ENCODE peak calls at places on chromosomes 7 and 10, in four cellular contexts. T, H, E and B are unnamed samples.

GRCh38 chr10:121338206-121338991 is 259.8 kb downstream of the FGFR2 start:
- DNase-seq in E (no peak), H (no peak), T (no peak), B (no peak)

GRCh38 chr10:49116509-49117365 is 1.4 kb upstream of the VSTM4 start:
- DNase-seq in T (no peak), E (no peak), H (no peak), B (no peak)

GRCh38 chr7:46515844-46516590 is 594.9 kb upstream of the IGFBP3 start:
- DNase-seq in T (peak; percentile 21), H (no peak), E (peak; percentile 55), B (peak; percentile 79)

GRCh38 chr10:30804478-30805055 is 175.0 kb upstream of the LYZL2 start:
- DNase-seq in E (no peak), T (no peak), H (no peak), B (no peak)

GRCh38 chr7:16416289-16417282 is 4.8 kb downstream of the CRPPA start:
- DNase-seq in H (no peak), T (peak; percentile 56), E (peak; percentile 87), B (peak; percentile 26)

GRCh38 chr7:15248514-15248913 is 313.3 kb downstream of the AGMO start:
- DNase-seq in H (no peak), E (no peak), T (no peak), B (no peak)

GRCh38 chr7:94696981-94697670 is 41.2 kb upstream of the SGCE start:
- DNase-seq in H (no peak), T (peak; percentile 84), E (peak; percentile 96), B (peak; percentile 55)

GRCh38 chr7:92765725-92766124 is 70.6 kb downstream of the CDK6 start:
- DNase-seq in H (no peak), T (peak; percentile 78), E (peak; percentile 90), B (peak; percentile 68)

GRCh38 chr10:68727146-68727545 is 6.1 kb downstream of the CCAR1 start:
- DNase-seq in H (no peak), T (no peak), E (no peak), B (no peak)

GRCh38 chr10:124688889-124689670 is 55.1 kb downstream of the FAM53B start:
- DNase-seq in T (no peak), E (peak; percentile 81), H (no peak), B (no peak)

GRCh38 chr10:29585488-29585976 is 49.2 kb downstream of the SVIL start:
- DNase-seq in T (no peak), H (no peak), E (no peak), B (no peak)

GRCh38 chr7:111647881-111648280 is 85.6 kb upstream of the IMMP2L start:
- DNase-seq in T (no peak), E (no peak), H (no peak), B (no peak)

GRCh38 chr10:110462308-110463095 is 35.2 kb upstream of the DUSP5 start:
- DNase-seq in H (no peak), E (no peak), T (no peak), B (no peak)

GRCh38 chr10:119769886-119770285 is 44.0 kb downstream of the INPP5F start:
- DNase-seq in E (peak; percentile 92), T (peak; percentile 83), H (no peak), B (no peak)

GRCh38 chr10:11381023-11381422 is 230.4 kb downstream of the USP6NL start:
- DNase-seq in H (no peak), T (peak; percentile 37), E (peak; percentile 26), B (no peak)

GRCh38 chr7:12422449-12423320 is 19.0 kb upstream of the VWDE start:
- DNase-seq in H (no peak), T (no peak), E (peak; percentile 87), B (no peak)

GRCh38 chr7:84647797-84648762 is 453.5 kb upstream of the SEMA3A start:
- DNase-seq in T (peak; percentile 59), E (no peak), H (no peak), B (no peak)

GRCh38 chr7:18356195-18356645 is 139.3 kb upstream of the HDAC9 start:
- DNase-seq in T (peak; percentile 55), E (peak; percentile 31), H (no peak), B (peak; percentile 67)

GRCh38 chr10:97479939-97480338 is 18.3 kb downstream of the MMS19 start:
- DNase-seq in E (peak; percentile 27), T (no peak), H (no peak), B (no peak)

GRCh38 chr7:22094413-22095304 is 149.0 kb upstream of the CDCA7L start:
- DNase-seq in E (no peak), H (no peak), T (no peak), B (peak; percentile 15)

GRCh38 chr10:71253981-71254818 is 41.8 kb downstream of the UNC5B start:
- DNase-seq in E (no peak), H (no peak), T (no peak), B (no peak)

GRCh38 chr7:5517057-5517456 is 93.4 kb upstream of the TNRC18 start:
- DNase-seq in H (no peak), T (no peak), E (no peak), B (no peak)